ENCODE peak calls at places on chromosomes 11 and 22, in eight cellular contexts. K, Q, L, W, P, G, A and X are unnamed samples.

GRCh38 chr22:48968201-48968959 is 859.3 kb downstream of the BRD1 start:
- DNase-seq in Q (peak; percentile 23), L (no peak), W (peak; percentile 34), P (no peak), A (no peak), K (peak; percentile 30), G (peak; percentile 17), X (peak; percentile 30)

GRCh38 chr11:11841121-11841604 is 609 bp upstream of the USP47 start:
- DNase-seq in W (peak; percentile 69), L (no peak), P (no peak), G (no peak), A (peak; percentile 38), Q (peak; percentile 16), K (peak; percentile 33), X (no peak)

GRCh38 chr11:8760896-8761295 is 78.3 kb downstream of the RPL27A start:
- DNase-seq in G (no peak), A (no peak), Q (no peak), W (no peak), P (no peak), L (peak; percentile 36), K (no peak), X (no peak)

GRCh38 chr11:12494699-12495098 is 117.3 kb downstream of the PARVA start:
- DNase-seq in L (no peak), P (no peak), W (no peak), G (no peak), Q (no peak), A (no peak), K (no peak), X (no peak)

GRCh38 chr11:117146521-117146920 is 2.4 kb downstream of the PAFAH1B2 start:
- DNase-seq in P (no peak), L (no peak), W (no peak), K (no peak), Q (no peak), A (peak; percentile 59), G (no peak), X (no peak)

GRCh38 chr11:8721740-8722139 is 39.1 kb downstream of the RPL27A start:
- DNase-seq in W (no peak), A (no peak), Q (no peak), G (no peak), P (no peak), K (no peak), L (no peak), X (no peak)

GRCh38 chr11:67691149-67691548 is 16.7 kb upstream of the ALDH3B2 start:
- DNase-seq in W (no peak), G (peak; percentile 63), P (no peak), A (no peak), Q (no peak), K (no peak), L (no peak), X (no peak)

GRCh38 chr22:43923191-43923590 is 414 bp upstream of the PNPLA3 start:
- DNase-seq in A (no peak), Q (no peak), G (no peak), P (no peak), L (no peak), K (no peak), W (no peak), X (no peak)

GRCh38 chr11:64835616-64836447 is 8.6 kb downstream of the CDC42BPG start:
- DNase-seq in A (no peak), Q (no peak), K (no peak), W (no peak), G (no peak), L (no peak), P (no peak), X (no peak)

GRCh38 chr11:118415739-118416068 is 14.3 kb downstream of the ATP5MG start:
- DNase-seq in W (no peak), L (peak; percentile 95), Q (peak; percentile 33), K (no peak), P (peak; percentile 49), G (no peak), A (peak; percentile 89), X (no peak)

GRCh38 chr22:49113758-49114157 is 713.9 kb downstream of the BRD1 start:
- DNase-seq in P (no peak), W (no peak), A (no peak), G (no peak), Q (no peak), K (no peak), L (no peak), X (no peak)

GRCh38 chr11:103609117-103610066 is 427.0 kb upstream of the DDI1 start:
- DNase-seq in Q (peak; percentile 78), L (peak; percentile 82), G (no peak), K (no peak), A (peak; percentile 85), W (no peak), P (peak; percentile 50), X (peak; percentile 18)

GRCh38 chr11:121248496-121248895 is 44.1 kb upstream of the SC5D start:
- DNase-seq in W (no peak), A (no peak), L (no peak), G (no peak), K (no peak), Q (no peak), P (no peak), X (no peak)

GRCh38 chr22:33111491-33111890 is 53.3 kb upstream of the SYN3 start:
- DNase-seq in Q (no peak), P (no peak), L (no peak), W (no peak), G (peak; percentile 54), K (no peak), A (no peak), X (no peak)

GRCh38 chr22:41517172-41518047 is 26.9 kb downstream of the POLR3H start:
- DNase-seq in K (peak; percentile 77), L (no peak), W (peak; percentile 81), G (no peak), A (peak; percentile 74), Q (no peak), P (peak; percentile 84), X (peak; percentile 80)

GRCh38 chr11:128323381-128323780 is 264.0 kb downstream of the ETS1 start:
- DNase-seq in A (no peak), Q (no peak), L (no peak), G (peak; percentile 52), K (no peak), P (no peak), W (no peak), X (no peak)

GRCh38 chr22:39117585-39118191 is 20.6 kb downstream of the APOBEC3H start:
- DNase-seq in K (no peak), A (peak; percentile 64), W (no peak), L (no peak), P (peak; percentile 81), Q (peak; percentile 53), G (peak; percentile 84), X (peak; percentile 71)

GRCh38 chr11:13343931-13344717 is 66.5 kb downstream of the BMAL1 start:
- DNase-seq in A (peak; percentile 79), Q (no peak), G (peak; percentile 63), L (peak; percentile 47), K (peak; percentile 77), W (peak; percentile 74), P (peak; percentile 75), X (peak; percentile 75)

DNA sequence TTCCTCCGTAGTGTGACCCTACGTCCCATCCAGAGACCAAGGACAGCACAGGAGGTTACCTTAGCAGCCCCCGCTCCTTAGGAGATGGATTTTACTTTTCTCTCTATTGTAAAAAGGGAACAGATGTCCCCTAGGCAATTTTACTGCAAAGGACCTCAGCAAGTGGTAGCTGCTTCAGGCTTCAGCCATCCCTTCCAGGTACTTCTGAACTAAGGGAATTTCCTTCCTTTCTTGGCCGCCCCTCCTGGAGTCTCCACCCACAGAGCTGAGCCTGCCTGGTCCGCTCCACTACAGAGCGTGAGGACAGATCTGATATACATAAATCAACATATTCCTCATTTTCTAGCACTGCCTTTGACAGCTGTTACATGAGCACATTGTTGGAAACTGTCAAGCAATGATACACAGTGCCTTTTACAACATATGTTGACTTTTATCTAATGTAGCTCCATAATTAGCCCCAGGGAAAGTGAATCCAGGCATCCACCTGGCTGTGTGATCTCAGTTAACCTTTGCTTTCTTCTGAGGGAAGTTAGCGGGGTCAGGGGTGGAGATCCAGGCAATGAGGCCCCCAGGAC is 52.0 kb downstream of the SPATA19 start:
- DNase-seq in K (no peak), W (no peak), G (no peak), Q (no peak), P (no peak), A (no peak), L (no peak), X (no peak)
- TF ChIP-seq CTCF in K (no peak), W (no peak), G (no peak), Q (no peak), P (no peak), A (no peak), L (no peak), X (no peak)

DNA sequence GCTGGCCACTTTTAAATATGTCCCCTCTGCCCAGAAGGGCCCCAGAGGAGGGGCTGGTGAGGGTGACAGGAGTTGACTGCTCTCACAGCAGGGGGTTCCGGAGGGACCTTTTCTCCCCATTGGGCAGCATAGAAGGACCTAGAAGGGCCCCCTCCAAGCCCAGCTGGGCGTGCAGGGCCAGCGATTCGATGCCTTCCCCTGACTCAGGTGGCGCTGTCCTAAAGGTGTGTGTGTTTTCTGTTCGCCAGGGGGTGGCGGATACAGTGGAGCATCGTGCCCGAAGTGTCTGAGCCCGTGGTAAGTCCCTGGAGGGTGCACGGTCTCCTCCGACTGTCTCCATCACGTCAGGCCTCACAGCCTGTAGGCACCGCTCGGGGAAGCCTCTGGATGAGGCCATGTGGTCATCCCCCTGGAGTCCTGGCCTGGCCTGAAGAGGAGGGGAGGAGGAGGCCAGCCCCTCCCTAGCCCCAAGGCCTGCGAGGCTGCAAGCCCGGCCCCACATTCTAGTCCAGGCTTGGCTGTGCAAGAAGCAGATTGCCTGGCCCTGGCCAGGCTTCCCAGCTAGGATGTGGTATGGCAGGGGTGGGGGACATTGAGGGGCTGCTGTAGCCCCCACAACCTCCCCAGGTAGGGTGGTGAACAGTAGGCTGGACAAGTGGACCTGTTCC is 46.5 kb downstream of the GRAMD4 start:
- DNase-seq in W (no peak), G (no peak), A (no peak), K (no peak), Q (no peak), L (no peak), P (no peak), X (no peak)
- TF ChIP-seq CTCF in W (no peak), G (no peak), A (no peak), K (no peak), Q (no peak), L (no peak), P (no peak), X (no peak)

DNA sequence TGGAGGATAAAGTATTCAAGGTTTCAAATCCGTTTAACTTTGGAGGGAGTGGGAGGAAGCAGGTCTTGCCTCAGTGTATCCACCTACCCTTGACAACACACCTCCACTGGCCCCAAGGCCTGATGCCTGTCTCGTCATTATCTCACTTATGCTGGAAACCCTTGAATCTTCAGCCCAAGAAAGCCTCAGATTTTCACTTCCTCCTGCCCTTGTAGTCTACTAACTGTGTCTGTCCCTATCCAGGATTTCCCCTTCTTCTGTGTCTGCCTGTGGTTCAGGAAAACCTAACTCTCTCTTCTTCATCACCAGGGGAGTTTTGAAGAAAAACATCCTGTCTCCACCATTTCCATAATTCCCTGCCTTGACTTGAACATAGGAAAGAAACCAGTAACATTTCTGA is 56.1 kb downstream of the SYT9 start:
- DNase-seq in W (no peak), K (no peak), P (no peak), A (no peak), L (no peak), Q (no peak), G (no peak), X (no peak)
- TF ChIP-seq CTCF in W (no peak), K (no peak), P (no peak), A (no peak), L (no peak), Q (no peak), G (no peak), X (no peak)

DNA sequence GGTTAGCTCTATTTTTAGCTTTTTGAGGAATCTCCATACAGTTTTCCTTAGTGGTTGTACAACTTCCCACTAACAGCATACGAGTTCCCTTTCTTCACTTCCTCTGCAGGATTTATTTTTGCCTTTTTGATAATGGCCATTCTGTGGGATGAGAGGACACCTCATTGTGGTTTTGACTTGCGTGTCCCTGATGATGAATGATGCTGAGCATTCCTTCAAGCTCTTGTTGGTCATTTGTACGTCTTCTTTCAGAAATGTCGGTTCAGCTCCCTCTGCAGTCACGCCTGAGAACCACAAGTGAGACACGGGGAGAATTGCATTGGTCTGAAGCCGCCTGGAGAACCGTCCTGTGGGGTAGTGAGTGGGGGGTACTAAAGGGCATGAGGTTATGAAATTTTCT is 2.0 kb upstream of the KRTAP5-10 start:
- DNase-seq in Q (peak; percentile 51), P (peak; percentile 30), K (no peak), G (peak; percentile 34), A (peak; percentile 63), L (no peak), W (no peak), X (peak; percentile 59)
- TF ChIP-seq CTCF in Q (peak; percentile 68), P (no peak), K (peak; percentile 32), G (peak; percentile 71), A (peak; percentile 74), L (peak; percentile 41), W (no peak), X (peak; percentile 33)